ENCODE peak calls at places on chromosomes 16 and 17, in eight cellular contexts. One of them, this sample, is unnamed.

GRCh38 chr17:48825446-48826381 is 5.1 kb upstream of the CALCOCO2 start:
- DNase-seq in SK-N-SH: no peak
- DNase-seq in K562: peak; percentile 71
- DNase-seq in HCT116: no peak
- DNase-seq in GM12878: no peak
- DNase-seq in HepG2: no peak
- DNase-seq in endothelial cell of umbilical vein: no peak
- DNase-seq in H1: no peak
- DNase-seq in this sample: no peak

GRCh38 chr17:67503184-67503583 is 126.1 kb downstream of the PITPNC1 start:
- DNase-seq in SK-N-SH: no peak
- DNase-seq in K562: no peak
- DNase-seq in HCT116: peak; percentile 95
- DNase-seq in GM12878: no peak
- DNase-seq in HepG2: no peak
- DNase-seq in endothelial cell of umbilical vein: no peak
- DNase-seq in H1: no peak
- DNase-seq in this sample: no peak

GRCh38 chr17:5885336-5885735 is 184.8 kb upstream of the WSCD1 start:
- DNase-seq in SK-N-SH: no peak
- DNase-seq in K562: no peak
- DNase-seq in HCT116: no peak
- DNase-seq in GM12878: no peak
- DNase-seq in HepG2: no peak
- DNase-seq in endothelial cell of umbilical vein: no peak
- DNase-seq in H1: no peak
- DNase-seq in this sample: no peak

GRCh38 chr16:53773150-53773846 is 69.3 kb downstream of the FTO start:
- DNase-seq in SK-N-SH: peak; percentile 52
- DNase-seq in K562: peak; percentile 65
- DNase-seq in HCT116: no peak
- DNase-seq in GM12878: peak; percentile 13
- DNase-seq in HepG2: peak; percentile 81
- DNase-seq in endothelial cell of umbilical vein: peak; percentile 79
- DNase-seq in H1: no peak
- DNase-seq in this sample: no peak

GRCh38 chr17:3659541-3660111 is 8.8 kb downstream of the TAX1BP3 start:
- DNase-seq in SK-N-SH: no peak
- DNase-seq in K562: no peak
- DNase-seq in HCT116: no peak
- DNase-seq in GM12878: no peak
- DNase-seq in HepG2: no peak
- DNase-seq in endothelial cell of umbilical vein: no peak
- DNase-seq in H1: no peak
- DNase-seq in this sample: no peak

GRCh38 chr16:89864421-89864820 is 9.0 kb upstream of the TCF25 start:
- DNase-seq in SK-N-SH: no peak
- DNase-seq in K562: no peak
- DNase-seq in HCT116: peak; percentile 21
- DNase-seq in GM12878: no peak
- DNase-seq in HepG2: no peak
- DNase-seq in endothelial cell of umbilical vein: peak; percentile 53
- DNase-seq in H1: no peak
- DNase-seq in this sample: no peak

GRCh38 chr16:88805887-88806393 is 2.4 kb downstream of the CDT1 start:
- DNase-seq in SK-N-SH: no peak
- DNase-seq in K562: no peak
- DNase-seq in HCT116: no peak
- DNase-seq in GM12878: no peak
- DNase-seq in HepG2: no peak
- DNase-seq in endothelial cell of umbilical vein: no peak
- DNase-seq in H1: no peak
- DNase-seq in this sample: no peak

GRCh38 chr16:29775742-29776408 is 2.2 kb upstream of the ZG16 start:
- DNase-seq in SK-N-SH: no peak
- DNase-seq in K562: peak; percentile 38
- DNase-seq in HCT116: no peak
- DNase-seq in GM12878: no peak
- DNase-seq in HepG2: no peak
- DNase-seq in endothelial cell of umbilical vein: no peak
- DNase-seq in H1: no peak
- DNase-seq in this sample: no peak

GRCh38 chr17:73645050-73645871 is 1.0 kb upstream of the SDK2 start:
- DNase-seq in SK-N-SH: peak; percentile 90
- DNase-seq in K562: no peak
- DNase-seq in HCT116: no peak
- DNase-seq in GM12878: no peak
- DNase-seq in HepG2: no peak
- DNase-seq in endothelial cell of umbilical vein: no peak
- DNase-seq in H1: no peak
- DNase-seq in this sample: no peak

GRCh38 chr17:39270923-39271322 is 45.2 kb upstream of the STAC2 start:
- DNase-seq in SK-N-SH: no peak
- DNase-seq in K562: peak; percentile 61
- DNase-seq in HCT116: peak; percentile 8
- DNase-seq in GM12878: no peak
- DNase-seq in HepG2: no peak
- DNase-seq in endothelial cell of umbilical vein: peak; percentile 39
- DNase-seq in H1: no peak
- DNase-seq in this sample: peak; percentile 85

GRCh38 chr17:2445638-2446037 is 44.8 kb upstream of the MNT start:
- DNase-seq in SK-N-SH: no peak
- DNase-seq in K562: no peak
- DNase-seq in HCT116: no peak
- DNase-seq in GM12878: no peak
- DNase-seq in HepG2: no peak
- DNase-seq in endothelial cell of umbilical vein: no peak
- DNase-seq in H1: no peak
- DNase-seq in this sample: no peak

GRCh38 chr17:80665792-80666191 is 121.2 kb downstream of the RPTOR start:
- DNase-seq in SK-N-SH: no peak
- DNase-seq in K562: no peak
- DNase-seq in HCT116: no peak
- DNase-seq in GM12878: no peak
- DNase-seq in HepG2: peak; percentile 82
- DNase-seq in endothelial cell of umbilical vein: no peak
- DNase-seq in H1: no peak
- DNase-seq in this sample: no peak

GRCh38 chr16:62720651-62721050 is 684.4 kb upstream of the CDH8 start:
- DNase-seq in SK-N-SH: no peak
- DNase-seq in K562: no peak
- DNase-seq in HCT116: no peak
- DNase-seq in GM12878: no peak
- DNase-seq in HepG2: no peak
- DNase-seq in endothelial cell of umbilical vein: no peak
- DNase-seq in H1: no peak
- DNase-seq in this sample: no peak

GRCh38 chr16:86120201-86120981 is 221.4 kb downstream of the IRF8 start:
- DNase-seq in SK-N-SH: no peak
- DNase-seq in K562: no peak
- DNase-seq in HCT116: no peak
- DNase-seq in GM12878: no peak
- DNase-seq in HepG2: no peak
- DNase-seq in endothelial cell of umbilical vein: peak; percentile 7
- DNase-seq in H1: no peak
- DNase-seq in this sample: no peak

GRCh38 chr17:27242951-27243350 is 51.0 kb upstream of the WSB1 start:
- DNase-seq in SK-N-SH: no peak
- DNase-seq in K562: no peak
- DNase-seq in HCT116: no peak
- DNase-seq in GM12878: no peak
- DNase-seq in HepG2: no peak
- DNase-seq in endothelial cell of umbilical vein: no peak
- DNase-seq in H1: no peak
- DNase-seq in this sample: no peak

GRCh38 chr17:27239584-27239983 is 54.3 kb upstream of the WSB1 start:
- DNase-seq in SK-N-SH: no peak
- DNase-seq in K562: no peak
- DNase-seq in HCT116: no peak
- DNase-seq in GM12878: no peak
- DNase-seq in HepG2: no peak
- DNase-seq in endothelial cell of umbilical vein: no peak
- DNase-seq in H1: no peak
- DNase-seq in this sample: no peak

GRCh38 chr17:27240802-27241155 is 53.1 kb upstream of the WSB1 start:
- DNase-seq in SK-N-SH: no peak
- DNase-seq in K562: no peak
- DNase-seq in HCT116: no peak
- DNase-seq in GM12878: no peak
- DNase-seq in HepG2: no peak
- DNase-seq in endothelial cell of umbilical vein: no peak
- DNase-seq in H1: no peak
- DNase-seq in this sample: no peak

GRCh38 chr17:27240086-27240801 is 53.7 kb upstream of the WSB1 start:
- DNase-seq in SK-N-SH: no peak
- DNase-seq in K562: no peak
- DNase-seq in HCT116: no peak
- DNase-seq in GM12878: no peak
- DNase-seq in HepG2: no peak
- DNase-seq in endothelial cell of umbilical vein: no peak
- DNase-seq in H1: no peak
- DNase-seq in this sample: no peak

DNA sequence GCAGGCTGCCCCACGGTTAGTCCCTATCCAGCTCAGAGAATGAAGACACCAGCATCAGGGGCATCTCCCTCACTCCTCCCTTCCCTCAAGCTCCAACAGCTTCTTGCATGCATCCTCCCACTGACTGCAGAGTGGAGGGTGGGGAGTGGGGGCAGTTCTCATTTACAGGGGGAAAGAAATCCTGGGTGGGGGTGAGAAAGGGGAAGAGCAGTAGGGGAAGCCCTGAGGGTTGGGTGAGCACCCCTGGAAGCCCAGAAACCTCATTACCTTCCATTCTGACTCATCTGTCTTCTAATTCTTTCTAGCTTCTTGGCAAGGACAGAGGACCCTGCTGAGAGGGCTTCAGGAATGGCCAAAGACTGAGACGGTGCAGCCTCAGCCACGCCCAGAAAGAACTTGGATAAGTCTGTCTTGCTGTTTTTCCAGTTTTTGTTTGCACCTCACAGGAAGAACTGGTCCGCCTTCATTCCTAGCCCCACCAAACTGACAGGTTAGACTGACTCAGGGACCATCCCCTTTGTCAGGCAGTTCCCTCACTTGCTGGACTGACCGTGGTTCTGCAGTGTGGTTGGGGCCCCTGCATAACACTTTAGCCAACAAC is 52.5 kb upstream of the WSB1 start:
- DNase-seq in SK-N-SH: no peak
- DNase-seq in K562: no peak
- DNase-seq in HCT116: peak; percentile 41
- DNase-seq in GM12878: no peak
- DNase-seq in HepG2: no peak
- DNase-seq in endothelial cell of umbilical vein: no peak
- DNase-seq in H1: no peak
- DNase-seq in this sample: no peak
- TF ChIP-seq POLR2AphosphoS5 in SK-N-SH: no peak
- TF ChIP-seq POLR2AphosphoS5 in K562: no peak
- TF ChIP-seq POLR2AphosphoS5 in HCT116: no peak
- TF ChIP-seq POLR2AphosphoS5 in GM12878: no peak
- TF ChIP-seq POLR2AphosphoS5 in HepG2: no peak
- TF ChIP-seq POLR2AphosphoS5 in endothelial cell of umbilical vein: no peak
- TF ChIP-seq POLR2AphosphoS5 in H1: no peak
- TF ChIP-seq POLR2AphosphoS5 in this sample: no peak

GRCh38 chr17:33469911-33470310 is 176.8 kb upstream of the ASIC2 start:
- DNase-seq in SK-N-SH: no peak
- DNase-seq in K562: peak; percentile 31
- DNase-seq in HCT116: no peak
- DNase-seq in GM12878: no peak
- DNase-seq in HepG2: no peak
- DNase-seq in endothelial cell of umbilical vein: no peak
- DNase-seq in H1: no peak
- DNase-seq in this sample: no peak
- H3K27ac ChIP-seq in SK-N-SH: peak overlapping the region; percentile 48
- H3K27ac ChIP-seq in K562: no peak overlapping the region
- H3K27ac ChIP-seq in HCT116: no peak overlapping the region
- H3K27ac ChIP-seq in GM12878: no peak overlapping the region
- H3K27ac ChIP-seq in HepG2: no peak overlapping the region
- H3K27ac ChIP-seq in endothelial cell of umbilical vein: no peak overlapping the region
- H3K27ac ChIP-seq in H1: no peak overlapping the region
- H3K27ac ChIP-seq in this sample: no peak overlapping the region

GRCh38 chr17:19403021-19403420 is 8.0 kb upstream of the RNF112 start:
- DNase-seq in SK-N-SH: no peak
- DNase-seq in K562: no peak
- DNase-seq in HCT116: no peak
- DNase-seq in GM12878: no peak
- DNase-seq in HepG2: no peak
- DNase-seq in endothelial cell of umbilical vein: no peak
- DNase-seq in H1: no peak
- DNase-seq in this sample: no peak

GRCh38 chr17:19398301-19399181 is 11.6 kb upstream of the MFAP4 start:
- DNase-seq in SK-N-SH: peak; percentile 57
- DNase-seq in K562: no peak
- DNase-seq in HCT116: no peak
- DNase-seq in GM12878: no peak
- DNase-seq in HepG2: no peak
- DNase-seq in endothelial cell of umbilical vein: peak; percentile 68
- DNase-seq in H1: no peak
- DNase-seq in this sample: no peak

GRCh38 chr17:19404264-19404663 is 6.8 kb upstream of the RNF112 start:
- DNase-seq in SK-N-SH: no peak
- DNase-seq in K562: no peak
- DNase-seq in HCT116: no peak
- DNase-seq in GM12878: no peak
- DNase-seq in HepG2: no peak
- DNase-seq in endothelial cell of umbilical vein: no peak
- DNase-seq in H1: no peak
- DNase-seq in this sample: no peak

GRCh38 chr17:19399750-19400450 is 11.1 kb upstream of the RNF112 start:
- DNase-seq in SK-N-SH: no peak
- DNase-seq in K562: no peak
- DNase-seq in HCT116: no peak
- DNase-seq in GM12878: no peak
- DNase-seq in HepG2: no peak
- DNase-seq in endothelial cell of umbilical vein: no peak
- DNase-seq in H1: no peak
- DNase-seq in this sample: no peak

GRCh38 chr17:19401321-19402010 is 9.6 kb upstream of the RNF112 start:
- DNase-seq in SK-N-SH: no peak
- DNase-seq in K562: no peak
- DNase-seq in HCT116: no peak
- DNase-seq in GM12878: no peak
- DNase-seq in HepG2: no peak
- DNase-seq in endothelial cell of umbilical vein: no peak
- DNase-seq in H1: no peak
- DNase-seq in this sample: no peak
- H3K9ac ChIP-seq in SK-N-SH: no peak overlapping the region
- H3K9ac ChIP-seq in K562: no peak overlapping the region
- H3K9ac ChIP-seq in HCT116: no peak overlapping the region
- H3K9ac ChIP-seq in GM12878: no peak overlapping the region
- H3K9ac ChIP-seq in HepG2: no peak overlapping the region
- H3K9ac ChIP-seq in endothelial cell of umbilical vein: no peak overlapping the region
- H3K9ac ChIP-seq in H1: no peak overlapping the region
- H3K9ac ChIP-seq in this sample: peak overlapping the region; percentile 51

DNA sequence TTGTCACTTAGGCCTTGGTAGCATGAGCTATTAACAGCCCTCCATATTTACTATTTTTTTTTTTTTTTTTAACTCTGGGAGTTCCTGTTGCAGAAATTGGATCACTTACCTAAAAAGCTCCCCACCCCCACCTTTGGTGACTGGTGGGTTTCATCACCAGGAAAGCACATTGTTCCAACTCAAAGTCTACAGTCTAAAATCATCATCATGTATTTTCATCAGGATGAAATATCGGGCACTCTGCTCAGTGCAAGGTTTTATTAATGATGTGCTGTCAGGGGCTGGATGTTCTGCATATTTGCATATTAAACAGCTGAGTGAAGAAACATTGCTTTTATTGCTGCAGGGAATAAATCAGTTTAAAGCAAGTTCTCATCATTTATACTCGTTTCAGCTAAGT is 576.9 kb downstream of the WWOX start:
- DNase-seq in SK-N-SH: no peak
- DNase-seq in K562: no peak
- DNase-seq in HCT116: no peak
- DNase-seq in GM12878: no peak
- DNase-seq in HepG2: no peak
- DNase-seq in endothelial cell of umbilical vein: no peak
- DNase-seq in H1: no peak
- DNase-seq in this sample: no peak
- TF ChIP-seq POLR2AphosphoS5 in SK-N-SH: no peak
- TF ChIP-seq POLR2AphosphoS5 in K562: no peak
- TF ChIP-seq POLR2AphosphoS5 in HCT116: no peak
- TF ChIP-seq POLR2AphosphoS5 in GM12878: no peak
- TF ChIP-seq POLR2AphosphoS5 in HepG2: no peak
- TF ChIP-seq POLR2AphosphoS5 in endothelial cell of umbilical vein: no peak
- TF ChIP-seq POLR2AphosphoS5 in H1: no peak
- TF ChIP-seq POLR2AphosphoS5 in this sample: no peak